ENCODE peak calls at places on chromosomes 5 and 9, in eight cellular contexts. M, V, S, Y, N, O, A and E are unnamed samples.

GRCh38 chr5:144742376-144742775 is 571.7 kb downstream of the KCTD16 start:
- DNase-seq in M (no peak), V (no peak), S (no peak), Y (no peak), N (no peak), O (no peak), A (no peak), E (no peak)

GRCh38 chr9:3281399-3281798 is 244.4 kb downstream of the RFX3 start:
- DNase-seq in M (no peak), V (no peak), S (no peak), Y (no peak), N (no peak), O (no peak), A (no peak), E (no peak)

GRCh38 chr9:13274901-13275641 is 4.4 kb downstream of the MPDZ start:
- DNase-seq in M (no peak), V (no peak), S (no peak), Y (no peak), N (peak), O (no peak), A (peak), E (no peak)

GRCh38 chr5:73448072-73448432 is 525 bp downstream of the FOXD1 start:
- DNase-seq in M (no peak), V (no peak), S (peak), Y (no peak), N (no peak), O (no peak), A (peak), E (no peak)

GRCh38 chr5:180598316-180598701 is 7.0 kb upstream of the SCGB3A1 start:
- DNase-seq in M (no peak), V (no peak), S (no peak), Y (no peak), N (no peak), O (no peak), A (no peak), E (no peak)

GRCh38 chr9:33165263-33166151 is 1.6 kb downstream of the B4GALT1 start:
- DNase-seq in M (no peak), V (no peak), S (no peak), Y (peak), N (peak), O (no peak), A (peak), E (no peak)

GRCh38 chr9:121153642-121154041 is 48.0 kb downstream of the RAB14 start:
- DNase-seq in M (no peak), V (no peak), S (no peak), Y (no peak), N (no peak), O (no peak), A (no peak), E (no peak)

GRCh38 chr9:91378695-91379127 is 17.0 kb upstream of the AUH start:
- DNase-seq in M (no peak), V (no peak), S (no peak), Y (no peak), N (no peak), O (no peak), A (peak), E (no peak)

GRCh38 chr9:28363180-28363579 is 789.9 kb upstream of the C9orf72 start:
- DNase-seq in M (no peak), V (no peak), S (no peak), Y (no peak), N (no peak), O (no peak), A (no peak), E (no peak)

GRCh38 chr5:122121782-122122465 is 7.4 kb upstream of the ZNF474 start:
- DNase-seq in M (no peak), V (no peak), S (no peak), Y (no peak), N (no peak), O (no peak), A (no peak), E (no peak)

GRCh38 chr5:41772071-41772470 is 98.2 kb downstream of the OXCT1 start:
- DNase-seq in M (no peak), V (no peak), S (no peak), Y (no peak), N (no peak), O (no peak), A (no peak), E (no peak)